ENCODE peak calls at places on chromosome 5, in eight cellular contexts. E, D, L, F, X, R, T and B are unnamed samples. For H3K36me3, the result is how much of the 10 kb centered on the place peaks cover.

GRCh38 chr5:109409061-109409843 is 522 bp downstream of the PJA2 start:
- DNase-seq in E (peak), D (peak), L (peak), F (peak), X (peak), R (peak), T (peak), B (peak)

GRCh38 chr5:75466317-75466716 is 45.1 kb downstream of the CERT1 start:
- DNase-seq in E (no peak), D (no peak), L (no peak), F (no peak), X (no peak), R (no peak), T (no peak), B (no peak)

GRCh38 chr5:157708866-157709265 is 22.4 kb upstream of the THG1L start:
- DNase-seq in E (no peak), D (no peak), L (no peak), F (no peak), X (no peak), R (no peak), T (no peak), B (peak)

GRCh38 chr5:135894271-135894670 is 1.4 kb downstream of the IL9 start:
- DNase-seq in E (no peak), D (no peak), L (no peak), F (peak), X (no peak), R (no peak), T (no peak), B (no peak)

GRCh38 chr5:143775258-143775657 is 36.7 kb upstream of the HMHB1 start:
- DNase-seq in E (peak), D (no peak), L (no peak), F (no peak), X (no peak), R (no peak), T (no peak), B (peak)

GRCh38 chr5:159582756-159583523 is 252.7 kb upstream of the IL12B start:
- DNase-seq in E (no peak), D (no peak), L (no peak), F (no peak), X (no peak), R (no peak), T (no peak), B (peak)

GRCh38 chr5:107874810-107875209 is 204.1 kb upstream of the EFNA5 start:
- DNase-seq in E (no peak), D (no peak), L (no peak), F (no peak), X (no peak), R (no peak), T (no peak), B (peak)

GRCh38 chr5:41433552-41434181 is 76.7 kb downstream of the PLCXD3 start:
- DNase-seq in E (peak), D (no peak), L (peak), F (no peak), X (no peak), R (no peak), T (no peak), B (no peak)

GRCh38 chr5:79070002-79070567 is 518 bp downstream of the BHMT2 start:
- DNase-seq in E (no peak), D (peak), L (no peak), F (no peak), X (peak), R (peak), T (peak), B (peak)

GRCh38 chr5:76901522-76901921 is 51.3 kb upstream of the CRHBP start:
- DNase-seq in E (no peak), D (no peak), L (no peak), F (no peak), X (no peak), R (no peak), T (no peak), B (no peak)

GRCh38 chr5:145804701-145805100 is 30.4 kb downstream of the PRELID2 start:
- DNase-seq in E (no peak), D (no peak), L (no peak), F (no peak), X (no peak), R (no peak), T (no peak), B (no peak)

GRCh38 chr5:55523293-55523692 is 11.5 kb downstream of the PLPP1 start:
- DNase-seq in E (no peak), D (no peak), L (no peak), F (no peak), X (no peak), R (no peak), T (no peak), B (no peak)

GRCh38 chr5:6673031-6673430 is 39.8 kb downstream of the SRD5A1 start:
- DNase-seq in E (no peak), D (no peak), L (no peak), F (no peak), X (no peak), R (no peak), T (no peak), B (no peak)

GRCh38 chr5:176612008-176612407 is 2.1 kb upstream of the GPRIN1 start:
- DNase-seq in E (no peak), D (no peak), L (no peak), F (no peak), X (no peak), R (no peak), T (no peak), B (no peak)

GRCh38 chr5:158958048-158958994 is 141.4 kb downstream of the EBF1 start:
- DNase-seq in E (peak), D (no peak), L (no peak), F (no peak), X (no peak), R (no peak), T (no peak), B (no peak)

GRCh38 chr5:5347442-5347841 is 75.0 kb upstream of the ICE1 start:
- DNase-seq in E (no peak), D (no peak), L (no peak), F (no peak), X (no peak), R (no peak), T (no peak), B (no peak)
- H3K4me3 ChIP-seq in E (no peak), D (no peak), L (no peak), F (no peak), X (no peak), R (no peak), T (no peak), B (no peak)

GRCh38 chr5:113164016-113164415 is 187.4 kb downstream of the DCP2 start:
- DNase-seq in E (no peak), D (no peak), L (no peak), F (no peak), X (no peak), R (no peak), T (no peak), B (no peak)

GRCh38 chr5:113162208-113162607 is 185.6 kb downstream of the DCP2 start:
- DNase-seq in E (no peak), D (no peak), L (no peak), F (no peak), X (no peak), R (no peak), T (no peak), B (peak)

GRCh38 chr5:113162770-113163169 is 186.2 kb downstream of the DCP2 start:
- DNase-seq in E (no peak), D (no peak), L (no peak), F (no peak), X (no peak), R (no peak), T (no peak), B (peak)

GRCh38 chr5:113163328-113163727 is 186.7 kb downstream of the DCP2 start:
- DNase-seq in E (no peak), D (no peak), L (no peak), F (no peak), X (no peak), R (no peak), T (no peak), B (peak)

DNA sequence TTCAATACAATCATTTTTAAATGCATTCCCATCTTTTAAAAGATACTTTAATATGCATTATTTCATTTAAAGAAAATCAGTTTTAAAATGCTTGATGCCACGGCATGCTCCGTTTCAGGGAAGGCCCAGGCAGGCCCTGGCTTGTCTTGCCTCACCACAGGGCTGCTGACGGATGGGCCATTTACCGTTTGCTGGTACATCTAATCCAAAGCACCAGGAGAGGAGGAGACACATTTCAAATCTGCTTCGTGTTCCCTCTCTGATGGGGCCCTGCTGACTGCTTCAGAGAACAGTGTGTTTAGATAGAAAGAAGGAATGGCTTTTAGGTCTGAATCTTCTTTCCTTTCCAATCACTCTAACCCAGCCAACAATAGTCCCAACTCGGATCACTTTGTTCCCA is 185.2 kb downstream of the DCP2 start:
- DNase-seq in E (no peak), D (no peak), L (no peak), F (peak), X (no peak), R (no peak), T (no peak), B (no peak)
- H3K36me3 ChIP-seq in E (under half), D (under half), L (under half), F (under half), X (under half), R (under half), T (under half), B (under half)

GRCh38 chr5:128424672-128425071 is 113.4 kb downstream of the FBN2 start:
- DNase-seq in E (no peak), D (no peak), L (no peak), F (no peak), X (no peak), R (no peak), T (no peak), B (peak)
- H3K4me3 ChIP-seq in E (no peak), D (no peak), L (no peak), F (no peak), X (no peak), R (no peak), T (no peak), B (no peak)

DNA sequence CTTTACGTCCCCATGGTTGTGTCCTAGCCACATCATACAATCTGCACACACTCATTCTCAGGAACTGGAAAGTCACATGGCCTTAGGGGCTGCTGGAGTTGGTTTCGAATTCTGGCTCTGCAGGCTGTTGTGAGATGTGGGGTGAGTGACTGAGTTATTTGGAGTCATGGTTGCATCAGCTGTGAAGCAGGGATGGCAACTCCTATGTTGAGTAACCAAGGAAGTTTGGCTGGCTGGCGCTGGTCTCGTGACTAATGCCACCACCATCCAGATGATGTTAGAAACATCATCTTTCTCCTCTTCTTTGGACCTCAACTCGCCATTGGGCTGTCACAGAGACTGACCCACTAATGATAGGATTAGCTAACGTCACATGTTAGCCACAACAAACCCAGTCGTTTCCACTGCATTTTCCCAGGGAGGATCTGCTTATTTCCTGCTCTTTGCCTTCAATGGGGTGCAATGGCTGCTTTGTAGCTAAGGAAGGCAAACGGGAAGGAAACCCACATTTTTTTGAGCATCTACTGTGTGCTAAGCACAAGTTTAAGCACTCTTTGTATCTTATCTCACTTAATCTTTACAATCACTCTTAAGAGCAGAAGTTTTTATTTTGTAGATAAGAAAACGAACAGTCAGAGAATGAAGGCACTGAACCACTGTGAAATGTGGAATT is 78.1 kb upstream of the UBTD2 start:
- DNase-seq in E (no peak), D (no peak), L (no peak), F (no peak), X (no peak), R (no peak), T (peak), B (peak)
- H3K36me3 ChIP-seq in E (under half), D (half or more), L (under half), F (under half), X (under half), R (under half), T (under half), B (under half)

GRCh38 chr5:161547573-161548471 is 1.3 kb upstream of the GABRB2 start:
- DNase-seq in E (no peak), D (no peak), L (peak), F (peak), X (no peak), R (no peak), T (no peak), B (no peak)
- H3K4me3 ChIP-seq in E (no peak), D (peak), L (peak), F (peak), X (peak), R (peak), T (peak), B (peak)

GRCh38 chr5:134604908-134605307 is 27.7 kb downstream of the SAR1B start:
- DNase-seq in E (no peak), D (no peak), L (no peak), F (no peak), X (no peak), R (no peak), T (no peak), B (no peak)
- H3K36me3 ChIP-seq in E (under half), D (half or more), L (under half), F (under half), X (under half), R (under half), T (half or more), B (under half)

DNA sequence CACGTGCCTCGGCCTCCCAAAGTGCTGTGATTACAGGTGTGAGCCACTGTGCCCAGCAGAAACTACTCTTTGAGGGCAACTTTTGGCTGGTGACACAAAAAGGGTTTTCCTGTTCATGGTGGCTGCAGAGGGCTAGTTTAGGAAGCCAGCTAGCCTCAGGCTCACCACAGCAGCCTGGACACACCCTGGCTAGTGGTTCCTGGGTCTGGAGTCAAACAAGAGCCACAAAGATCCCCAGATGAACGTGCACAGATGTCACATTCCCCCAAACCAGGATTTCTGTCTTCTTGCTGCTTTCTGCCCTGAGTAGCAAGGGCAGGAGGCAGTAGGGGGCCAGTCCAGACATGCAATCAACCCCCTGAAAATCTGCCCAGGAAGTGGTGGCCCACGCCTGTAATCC is 6.8 kb downstream of the HBEGF start:
- DNase-seq in E (no peak), D (no peak), L (no peak), F (no peak), X (no peak), R (no peak), T (no peak), B (no peak)
- H3K4me3 ChIP-seq in E (no peak), D (no peak), L (no peak), F (no peak), X (no peak), R (no peak), T (no peak), B (no peak)

DNA sequence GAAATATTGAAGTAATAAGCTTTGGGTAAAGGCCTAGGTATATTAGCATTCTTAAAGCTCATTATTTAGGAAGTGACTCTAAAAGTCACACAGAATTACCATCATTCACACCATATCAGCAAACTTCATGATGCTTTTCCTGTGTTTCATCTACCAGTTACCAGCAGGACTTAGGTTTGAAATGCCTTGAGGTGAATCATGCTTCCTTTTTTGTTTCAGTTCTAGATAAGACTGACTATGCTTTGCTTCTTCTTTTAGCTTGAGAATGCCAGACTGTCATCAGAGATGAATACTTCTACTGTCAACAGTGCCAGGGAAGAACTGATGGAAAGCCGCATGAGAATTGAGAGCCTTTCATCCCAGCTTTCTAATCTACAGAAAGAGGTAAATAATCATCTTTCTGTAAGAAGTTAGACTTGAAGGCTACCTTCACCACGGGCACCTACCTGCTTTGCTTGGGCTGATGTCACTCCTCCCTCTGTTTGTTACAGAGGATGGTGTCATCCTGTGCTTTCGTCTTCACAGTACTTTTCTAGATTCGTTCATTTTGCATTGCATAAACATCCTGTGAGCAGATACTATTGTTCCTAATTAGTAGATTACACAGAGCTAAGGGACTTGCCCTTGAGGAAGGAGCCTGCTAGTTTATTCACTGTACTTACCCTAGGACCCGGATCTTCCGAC is 34.7 kb downstream of the LMNB1 start:
- DNase-seq in E (no peak), D (no peak), L (no peak), F (no peak), X (no peak), R (no peak), T (no peak), B (peak)
- H3K36me3 ChIP-seq in E (half or more), D (under half), L (under half), F (under half), X (under half), R (under half), T (under half), B (under half)

GRCh38 chr5:173396311-173396993 is 68.2 kb upstream of the STC2 start:
- DNase-seq in E (peak), D (no peak), L (no peak), F (peak), X (no peak), R (peak), T (no peak), B (no peak)
- H3K4me3 ChIP-seq in E (no peak), D (no peak), L (no peak), F (no peak), X (no peak), R (no peak), T (no peak), B (no peak)

GRCh38 chr5:864492-865167 is 13.8 kb upstream of the ZDHHC11 start:
- DNase-seq in E (no peak), D (no peak), L (no peak), F (no peak), X (no peak), R (no peak), T (peak), B (no peak)

GRCh38 chr5:862367-863243 is 11.8 kb upstream of the ZDHHC11 start:
- DNase-seq in E (no peak), D (no peak), L (peak), F (no peak), X (no peak), R (no peak), T (peak), B (no peak)

GRCh38 chr5:865168-865521 is 14.4 kb upstream of the ZDHHC11 start:
- DNase-seq in E (no peak), D (no peak), L (no peak), F (no peak), X (no peak), R (no peak), T (peak), B (no peak)

GRCh38 chr5:861442-862366 is 10.9 kb upstream of the ZDHHC11 start:
- DNase-seq in E (no peak), D (no peak), L (no peak), F (no peak), X (no peak), R (no peak), T (peak), B (no peak)

GRCh38 chr5:863244-863805 is 12.5 kb upstream of the ZDHHC11 start:
- DNase-seq in E (no peak), D (no peak), L (no peak), F (no peak), X (no peak), R (no peak), T (no peak), B (no peak)
- H3K36me3 ChIP-seq in E (under half), D (half or more), L (under half), F (under half), X (under half), R (under half), T (half or more), B (under half)